ENCODE peak calls at places on chromosomes 11 and 22, in five cellular contexts. N is stimulated activated naive CD8-positive, alpha-beta T cell treated with anti-CD3 and anti-CD28 coated beads, Interleukin-15, amount 100 ng/mL, for 72 hours; R is RPMI7951; K is MCF 10A; I is posterior vena cava. S is an unnamed sample.

GRCh38 chr11:128684582-128685382 is 9.1 kb upstream of the FLI1 start:
- DNase-seq in N (no peak), R (no peak), K (no peak), I (no peak), S (no peak)

GRCh38 chr11:13335319-13335718 is 57.7 kb downstream of the BMAL1 start:
- DNase-seq in I (no peak), N (peak), K (peak), R (peak), S (peak)

GRCh38 chr11:10398525-10398924 is 56.5 kb upstream of the AMPD3 start:
- DNase-seq in I (peak), K (no peak), N (no peak), R (peak), S (no peak)

GRCh38 chr22:37491559-37492427 is 5.6 kb upstream of the MFNG start:
- DNase-seq in R (no peak), K (no peak), N (no peak), I (no peak), S (no peak)

GRCh38 chr11:1875093-1875785 is 16.5 kb downstream of the PRR33 start:
- DNase-seq in I (peak), K (peak), N (no peak), R (no peak), S (no peak)

GRCh38 chr22:39180566-39180965 is 28.1 kb upstream of the CBX7 start:
- DNase-seq in N (no peak), I (no peak), K (no peak), R (no peak), S (no peak)

GRCh38 chr11:38297670-38298069 is 1699.6 kb upstream of the RAG2 start:
- DNase-seq in I (no peak), R (no peak), N (no peak), K (no peak), S (no peak)

GRCh38 chr22:19467912-19468311 is 11.1 kb downstream of the UFD1 start:
- DNase-seq in R (no peak), I (no peak), K (no peak), N (no peak), S (no peak)

GRCh38 chr22:21837184-21837979 is 30.1 kb downstream of the MAPK1 start:
- DNase-seq in N (no peak), R (peak), K (peak), I (no peak), S (no peak)

GRCh38 chr11:111911563-111912401 is at the start of gene CRYAB:
- DNase-seq in K (peak), N (no peak), R (peak), I (peak), S (peak)

GRCh38 chr11:8767466-8768142 is 85.0 kb downstream of the RPL27A start:
- DNase-seq in K (peak), R (peak), N (no peak), I (no peak), S (no peak)

GRCh38 chr11:60265373-60266214 is 14.9 kb upstream of the MS4A4A start:
- DNase-seq in R (peak), I (no peak), K (peak), N (no peak), S (no peak)

GRCh38 chr22:37624876-37625275 is 14.6 kb upstream of the SH3BP1 start:
- DNase-seq in K (no peak), N (no peak), R (no peak), I (no peak), S (no peak)

GRCh38 chr11:117273550-117274289 is 17.4 kb upstream of the BACE1-AS start:
- DNase-seq in R (peak), N (no peak), I (no peak), K (peak), S (no peak)

GRCh38 chr11:119204066-119204465 is 2.1 kb upstream of the CBL start:
- DNase-seq in R (no peak), I (no peak), N (no peak), K (no peak), S (no peak)

GRCh38 chr11:95832763-95833162 is 42.5 kb downstream of the CEP57 start:
- DNase-seq in N (no peak), I (no peak), K (no peak), R (peak), S (no peak)

GRCh38 chr22:26617251-26618199 is at the start of gene CRYBB1:
- DNase-seq in N (no peak), I (no peak), K (no peak), R (peak), S (no peak)

GRCh38 chr11:29159552-29160465 is 857.0 kb downstream of the KCNA4 start:
- DNase-seq in I (peak), K (peak), R (peak), N (no peak), S (peak)

GRCh38 chr11:118757881-118758399 is 33.0 kb downstream of the DDX6 start:
- DNase-seq in N (no peak), R (no peak), K (no peak), I (no peak), S (no peak)

GRCh38 chr11:64358907-64359711 is at the start of gene RPS6KA4:
- DNase-seq in N (peak), K (peak), R (peak), I (no peak), S (peak)

S was measured in mucosa of gallbladder.